ENCODE peak calls at places on chromosomes 7 and 10, in eight cellular contexts. One of them, this sample, is unnamed.

GRCh38 chr7:95871078-95871848 is 98.9 kb downstream of the DYNC1I1 start:
- DNase-seq in GM13977: peak
- DNase-seq in mesendoderm: peak
- DNase-seq in transverse colon: no peak
- DNase-seq in stimulated activated CD4-positive, alpha-beta T cell treated with anti-CD3 and anti-CD28 coated beads, TNF-alpha, amount 100 ng/mL, for 4 hours: no peak
- DNase-seq in amniotic stem cell: peak
- DNase-seq in NCI-H1436: peak
- DNase-seq in GM20000: peak
- DNase-seq in this sample: peak

GRCh38 chr7:46133076-46133475 is 212.0 kb upstream of the IGFBP3 start:
- DNase-seq in GM13977: no peak
- DNase-seq in mesendoderm: no peak
- DNase-seq in transverse colon: no peak
- DNase-seq in stimulated activated CD4-positive, alpha-beta T cell treated with anti-CD3 and anti-CD28 coated beads, TNF-alpha, amount 100 ng/mL, for 4 hours: no peak
- DNase-seq in amniotic stem cell: peak
- DNase-seq in NCI-H1436: no peak
- DNase-seq in GM20000: no peak
- DNase-seq in this sample: no peak

GRCh38 chr10:132281915-132282666 is 25.7 kb downstream of the STK32C start:
- DNase-seq in GM13977: no peak
- DNase-seq in mesendoderm: no peak
- DNase-seq in transverse colon: no peak
- DNase-seq in stimulated activated CD4-positive, alpha-beta T cell treated with anti-CD3 and anti-CD28 coated beads, TNF-alpha, amount 100 ng/mL, for 4 hours: no peak
- DNase-seq in amniotic stem cell: no peak
- DNase-seq in NCI-H1436: peak
- DNase-seq in GM20000: no peak
- DNase-seq in this sample: no peak

GRCh38 chr7:137325927-137326326 is 17.6 kb downstream of the PTN start:
- DNase-seq in GM13977: no peak
- DNase-seq in mesendoderm: no peak
- DNase-seq in transverse colon: no peak
- DNase-seq in stimulated activated CD4-positive, alpha-beta T cell treated with anti-CD3 and anti-CD28 coated beads, TNF-alpha, amount 100 ng/mL, for 4 hours: no peak
- DNase-seq in amniotic stem cell: no peak
- DNase-seq in NCI-H1436: peak
- DNase-seq in GM20000: no peak
- DNase-seq in this sample: no peak

GRCh38 chr7:55556492-55556891 is 15.8 kb downstream of the VOPP1 start:
- DNase-seq in GM13977: no peak
- DNase-seq in mesendoderm: no peak
- DNase-seq in transverse colon: no peak
- DNase-seq in stimulated activated CD4-positive, alpha-beta T cell treated with anti-CD3 and anti-CD28 coated beads, TNF-alpha, amount 100 ng/mL, for 4 hours: no peak
- DNase-seq in amniotic stem cell: no peak
- DNase-seq in NCI-H1436: no peak
- DNase-seq in GM20000: no peak
- DNase-seq in this sample: no peak

GRCh38 chr7:87507446-87507845 is 32.0 kb upstream of the ABCB4 start:
- DNase-seq in GM13977: no peak
- DNase-seq in mesendoderm: peak
- DNase-seq in transverse colon: no peak
- DNase-seq in stimulated activated CD4-positive, alpha-beta T cell treated with anti-CD3 and anti-CD28 coated beads, TNF-alpha, amount 100 ng/mL, for 4 hours: no peak
- DNase-seq in amniotic stem cell: no peak
- DNase-seq in NCI-H1436: no peak
- DNase-seq in GM20000: no peak
- DNase-seq in this sample: no peak

GRCh38 chr10:121702351-121703320 is 104.4 kb upstream of the FGFR2 start:
- DNase-seq in GM13977: no peak
- DNase-seq in mesendoderm: no peak
- DNase-seq in transverse colon: no peak
- DNase-seq in stimulated activated CD4-positive, alpha-beta T cell treated with anti-CD3 and anti-CD28 coated beads, TNF-alpha, amount 100 ng/mL, for 4 hours: no peak
- DNase-seq in amniotic stem cell: no peak
- DNase-seq in NCI-H1436: no peak
- DNase-seq in GM20000: no peak
- DNase-seq in this sample: no peak

GRCh38 chr7:157460721-157461120 is 123.9 kb downstream of the DNAJB6 start:
- DNase-seq in GM13977: no peak
- DNase-seq in mesendoderm: no peak
- DNase-seq in transverse colon: no peak
- DNase-seq in stimulated activated CD4-positive, alpha-beta T cell treated with anti-CD3 and anti-CD28 coated beads, TNF-alpha, amount 100 ng/mL, for 4 hours: no peak
- DNase-seq in amniotic stem cell: no peak
- DNase-seq in NCI-H1436: no peak
- DNase-seq in GM20000: no peak
- DNase-seq in this sample: no peak

GRCh38 chr7:115749924-115750323 is 280.6 kb downstream of the TFEC start:
- DNase-seq in GM13977: no peak
- DNase-seq in mesendoderm: no peak
- DNase-seq in transverse colon: no peak
- DNase-seq in stimulated activated CD4-positive, alpha-beta T cell treated with anti-CD3 and anti-CD28 coated beads, TNF-alpha, amount 100 ng/mL, for 4 hours: no peak
- DNase-seq in amniotic stem cell: no peak
- DNase-seq in NCI-H1436: no peak
- DNase-seq in GM20000: no peak
- DNase-seq in this sample: no peak

GRCh38 chr10:96720422-96721206 is at the start of gene PIK3AP1:
- DNase-seq in GM13977: peak
- DNase-seq in mesendoderm: peak
- DNase-seq in transverse colon: peak
- DNase-seq in stimulated activated CD4-positive, alpha-beta T cell treated with anti-CD3 and anti-CD28 coated beads, TNF-alpha, amount 100 ng/mL, for 4 hours: peak
- DNase-seq in amniotic stem cell: no peak
- DNase-seq in NCI-H1436: peak
- DNase-seq in GM20000: peak
- DNase-seq in this sample: peak

GRCh38 chr10:116880716-116881440 is 31.6 kb downstream of the ENO4 start:
- DNase-seq in GM13977: no peak
- DNase-seq in mesendoderm: no peak
- DNase-seq in transverse colon: peak
- DNase-seq in stimulated activated CD4-positive, alpha-beta T cell treated with anti-CD3 and anti-CD28 coated beads, TNF-alpha, amount 100 ng/mL, for 4 hours: no peak
- DNase-seq in amniotic stem cell: no peak
- DNase-seq in NCI-H1436: no peak
- DNase-seq in GM20000: no peak
- DNase-seq in this sample: no peak

GRCh38 chr10:114635101-114635500 is 23.0 kb downstream of the ABLIM1 start:
- DNase-seq in GM13977: no peak
- DNase-seq in mesendoderm: no peak
- DNase-seq in transverse colon: no peak
- DNase-seq in stimulated activated CD4-positive, alpha-beta T cell treated with anti-CD3 and anti-CD28 coated beads, TNF-alpha, amount 100 ng/mL, for 4 hours: no peak
- DNase-seq in amniotic stem cell: no peak
- DNase-seq in NCI-H1436: no peak
- DNase-seq in GM20000: no peak
- DNase-seq in this sample: peak

GRCh38 chr10:131083915-131084790 is 227.4 kb downstream of the TCERG1L start:
- DNase-seq in GM13977: no peak
- DNase-seq in mesendoderm: peak
- DNase-seq in transverse colon: no peak
- DNase-seq in stimulated activated CD4-positive, alpha-beta T cell treated with anti-CD3 and anti-CD28 coated beads, TNF-alpha, amount 100 ng/mL, for 4 hours: no peak
- DNase-seq in amniotic stem cell: no peak
- DNase-seq in NCI-H1436: no peak
- DNase-seq in GM20000: no peak
- DNase-seq in this sample: no peak

GRCh38 chr7:111320133-111320532 is 229.2 kb downstream of the LRRN3 start:
- DNase-seq in GM13977: no peak
- DNase-seq in mesendoderm: no peak
- DNase-seq in transverse colon: no peak
- DNase-seq in stimulated activated CD4-positive, alpha-beta T cell treated with anti-CD3 and anti-CD28 coated beads, TNF-alpha, amount 100 ng/mL, for 4 hours: no peak
- DNase-seq in amniotic stem cell: no peak
- DNase-seq in NCI-H1436: no peak
- DNase-seq in GM20000: no peak
- DNase-seq in this sample: no peak

GRCh38 chr10:119667562-119668328 is 16.6 kb downstream of the BAG3 start:
- DNase-seq in GM13977: no peak
- DNase-seq in mesendoderm: peak
- DNase-seq in transverse colon: peak
- DNase-seq in stimulated activated CD4-positive, alpha-beta T cell treated with anti-CD3 and anti-CD28 coated beads, TNF-alpha, amount 100 ng/mL, for 4 hours: no peak
- DNase-seq in amniotic stem cell: peak
- DNase-seq in NCI-H1436: no peak
- DNase-seq in GM20000: no peak
- DNase-seq in this sample: no peak

GRCh38 chr7:120920588-120920987 is 30.0 kb upstream of the ING3 start:
- DNase-seq in GM13977: no peak
- DNase-seq in mesendoderm: no peak
- DNase-seq in transverse colon: no peak
- DNase-seq in stimulated activated CD4-positive, alpha-beta T cell treated with anti-CD3 and anti-CD28 coated beads, TNF-alpha, amount 100 ng/mL, for 4 hours: no peak
- DNase-seq in amniotic stem cell: no peak
- DNase-seq in NCI-H1436: no peak
- DNase-seq in GM20000: no peak
- DNase-seq in this sample: no peak

GRCh38 chr7:36286241-36286640 is 103.4 kb upstream of the ANLN start:
- DNase-seq in GM13977: no peak
- DNase-seq in mesendoderm: no peak
- DNase-seq in transverse colon: no peak
- DNase-seq in stimulated activated CD4-positive, alpha-beta T cell treated with anti-CD3 and anti-CD28 coated beads, TNF-alpha, amount 100 ng/mL, for 4 hours: peak
- DNase-seq in amniotic stem cell: no peak
- DNase-seq in NCI-H1436: no peak
- DNase-seq in GM20000: no peak
- DNase-seq in this sample: no peak

GRCh38 chr10:3777876-3778707 is 6.9 kb downstream of the KLF6 start:
- DNase-seq in GM13977: no peak
- DNase-seq in mesendoderm: no peak
- DNase-seq in transverse colon: no peak
- DNase-seq in stimulated activated CD4-positive, alpha-beta T cell treated with anti-CD3 and anti-CD28 coated beads, TNF-alpha, amount 100 ng/mL, for 4 hours: no peak
- DNase-seq in amniotic stem cell: no peak
- DNase-seq in NCI-H1436: no peak
- DNase-seq in GM20000: no peak
- DNase-seq in this sample: no peak

GRCh38 chr7:4265056-4265455 is 417.0 kb upstream of the FOXK1 start:
- DNase-seq in GM13977: no peak
- DNase-seq in mesendoderm: no peak
- DNase-seq in transverse colon: no peak
- DNase-seq in stimulated activated CD4-positive, alpha-beta T cell treated with anti-CD3 and anti-CD28 coated beads, TNF-alpha, amount 100 ng/mL, for 4 hours: no peak
- DNase-seq in amniotic stem cell: no peak
- DNase-seq in NCI-H1436: no peak
- DNase-seq in GM20000: no peak
- DNase-seq in this sample: no peak

GRCh38 chr7:112103246-112103645 is 103.0 kb downstream of the DOCK4 start:
- DNase-seq in GM13977: no peak
- DNase-seq in mesendoderm: peak
- DNase-seq in transverse colon: peak
- DNase-seq in stimulated activated CD4-positive, alpha-beta T cell treated with anti-CD3 and anti-CD28 coated beads, TNF-alpha, amount 100 ng/mL, for 4 hours: no peak
- DNase-seq in amniotic stem cell: no peak
- DNase-seq in NCI-H1436: no peak
- DNase-seq in GM20000: no peak
- DNase-seq in this sample: no peak

GRCh38 chr10:86253171-86254072 is 113.2 kb downstream of the GRID1 start:
- DNase-seq in GM13977: no peak
- DNase-seq in mesendoderm: peak
- DNase-seq in transverse colon: no peak
- DNase-seq in stimulated activated CD4-positive, alpha-beta T cell treated with anti-CD3 and anti-CD28 coated beads, TNF-alpha, amount 100 ng/mL, for 4 hours: no peak
- DNase-seq in amniotic stem cell: no peak
- DNase-seq in NCI-H1436: no peak
- DNase-seq in GM20000: no peak
- DNase-seq in this sample: no peak

GRCh38 chr7:18393465-18394118 is 102.0 kb upstream of the HDAC9 start:
- DNase-seq in GM13977: no peak
- DNase-seq in mesendoderm: no peak
- DNase-seq in transverse colon: no peak
- DNase-seq in stimulated activated CD4-positive, alpha-beta T cell treated with anti-CD3 and anti-CD28 coated beads, TNF-alpha, amount 100 ng/mL, for 4 hours: no peak
- DNase-seq in amniotic stem cell: no peak
- DNase-seq in NCI-H1436: peak
- DNase-seq in GM20000: no peak
- DNase-seq in this sample: peak

GRCh38 chr7:28065308-28065707 is 115.3 kb downstream of the JAZF1 start:
- DNase-seq in GM13977: no peak
- DNase-seq in mesendoderm: no peak
- DNase-seq in transverse colon: no peak
- DNase-seq in stimulated activated CD4-positive, alpha-beta T cell treated with anti-CD3 and anti-CD28 coated beads, TNF-alpha, amount 100 ng/mL, for 4 hours: no peak
- DNase-seq in amniotic stem cell: no peak
- DNase-seq in NCI-H1436: no peak
- DNase-seq in GM20000: no peak
- DNase-seq in this sample: no peak

GRCh38 chr10:12631787-12632562 is 282.6 kb downstream of the CAMK1D start:
- DNase-seq in GM13977: no peak
- DNase-seq in mesendoderm: no peak
- DNase-seq in transverse colon: peak
- DNase-seq in stimulated activated CD4-positive, alpha-beta T cell treated with anti-CD3 and anti-CD28 coated beads, TNF-alpha, amount 100 ng/mL, for 4 hours: no peak
- DNase-seq in amniotic stem cell: no peak
- DNase-seq in NCI-H1436: no peak
- DNase-seq in GM20000: no peak
- DNase-seq in this sample: no peak

This sample was measured in HAP-1.